ENCODE peak calls at places on chromosome 2, in six cellular contexts. Z is mesendoderm, T is left ventricle myocardium inferior, Y is kidney, V is thyroid gland, W is fibroblast of lung. E is an unnamed sample. For H3K4me1, the result is how much of the 10 kb centered on the place peaks cover.

GRCh38 chr2:113291191-113291590 is 12.5 kb upstream of the PAX8 start:
- DNase-seq in T (no peak), V (peak), Z (peak), W (no peak), Y (peak), E (no peak)

GRCh38 chr2:17538844-17539554 is 1.5 kb upstream of the VSNL1 start:
- DNase-seq in Y (peak), T (peak), Z (peak), V (peak), W (peak), E (peak)

GRCh38 chr2:127392828-127393578 is 5.2 kb upstream of the MAP3K2 start:
- DNase-seq in W (no peak), T (no peak), Z (no peak), Y (no peak), V (no peak), E (no peak)

GRCh38 chr2:7083580-7084509 is 166.6 kb downstream of the RNF144A start:
- DNase-seq in T (no peak), Y (no peak), Z (peak), V (no peak), W (peak), E (no peak)

GRCh38 chr2:227607969-227608368 is 6.7 kb downstream of the SCYGR3 start:
- DNase-seq in V (no peak), Z (no peak), Y (no peak), T (no peak), W (no peak), E (no peak)

GRCh38 chr2:88227446-88227845 is 57.3 kb downstream of the THNSL2 start:
- DNase-seq in Z (peak), W (no peak), T (no peak), V (no peak), Y (no peak), E (no peak)

GRCh38 chr2:69997296-69998184 is 36.1 kb upstream of the ASPRV1 start:
- DNase-seq in Y (peak), T (no peak), Z (peak), W (peak), V (no peak), E (no peak)

GRCh38 chr2:19675003-19675629 is 226.7 kb downstream of the TTC32 start:
- DNase-seq in W (no peak), V (no peak), Y (no peak), Z (peak), T (no peak), E (no peak)

GRCh38 chr2:172009823-172010222 is 10.1 kb downstream of the METAP1D start:
- DNase-seq in Y (no peak), W (no peak), T (no peak), Z (no peak), V (no peak), E (no peak)

GRCh38 chr2:164922119-164922518 is 33.2 kb downstream of the SLC38A11 start:
- DNase-seq in Y (no peak), W (peak), V (no peak), T (no peak), Z (no peak), E (no peak)

GRCh38 chr2:26735096-26735495 is 29.0 kb upstream of the SLC35F6 start:
- DNase-seq in Y (no peak), T (no peak), V (no peak), Z (no peak), W (peak), E (no peak)

GRCh38 chr2:72015281-72015680 is 132.4 kb downstream of the CYP26B1 start:
- DNase-seq in W (peak), Y (no peak), T (no peak), Z (no peak), V (no peak), E (no peak)

GRCh38 chr2:54603796-54604195 is 119.7 kb upstream of the EML6 start:
- DNase-seq in Z (no peak), Y (no peak), V (no peak), T (no peak), W (no peak), E (no peak)
- H3K4me1 ChIP-seq in Z (under half), Y (half or more), V (half or more), T (half or more), W (under half), E (under half)

DNA sequence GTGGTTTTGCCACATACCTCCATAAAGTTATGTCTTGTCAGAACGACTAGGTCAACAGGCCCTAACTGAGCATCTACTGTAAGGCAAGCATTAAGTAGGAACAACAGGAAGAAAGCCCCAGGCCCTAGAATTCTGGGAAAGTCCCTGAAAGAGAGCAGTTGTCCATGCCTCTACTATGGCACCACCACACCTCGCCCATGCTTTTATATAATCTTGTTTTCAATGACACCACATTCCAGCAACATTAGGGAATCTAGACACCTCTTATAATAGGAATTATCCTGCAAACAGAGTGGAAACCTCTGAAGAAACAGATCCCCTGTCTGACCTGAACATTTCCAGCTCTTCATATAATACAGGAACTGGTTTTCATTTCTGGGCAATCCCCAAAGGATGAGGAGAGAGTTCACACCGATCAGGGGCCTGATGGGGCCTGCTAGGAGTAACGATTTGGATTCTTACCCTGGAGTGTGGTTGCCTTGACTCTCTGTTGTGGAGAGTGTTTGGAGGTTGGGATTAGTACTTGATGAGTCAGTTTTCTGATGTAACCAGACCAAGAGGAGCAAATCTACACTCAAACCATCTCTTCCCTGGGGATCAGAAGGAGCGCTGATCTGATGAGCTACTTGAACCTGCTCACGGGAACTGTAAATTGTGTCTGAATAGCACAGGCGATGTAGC is 31.9 kb upstream of the CEP68 start:
- DNase-seq in Y (no peak), W (peak), V (no peak), Z (peak), T (no peak), E (no peak)
- H3K27ac ChIP-seq in Y (no peak), W (no peak), V (no peak), Z (no peak), T (no peak), E (no peak)

DNA sequence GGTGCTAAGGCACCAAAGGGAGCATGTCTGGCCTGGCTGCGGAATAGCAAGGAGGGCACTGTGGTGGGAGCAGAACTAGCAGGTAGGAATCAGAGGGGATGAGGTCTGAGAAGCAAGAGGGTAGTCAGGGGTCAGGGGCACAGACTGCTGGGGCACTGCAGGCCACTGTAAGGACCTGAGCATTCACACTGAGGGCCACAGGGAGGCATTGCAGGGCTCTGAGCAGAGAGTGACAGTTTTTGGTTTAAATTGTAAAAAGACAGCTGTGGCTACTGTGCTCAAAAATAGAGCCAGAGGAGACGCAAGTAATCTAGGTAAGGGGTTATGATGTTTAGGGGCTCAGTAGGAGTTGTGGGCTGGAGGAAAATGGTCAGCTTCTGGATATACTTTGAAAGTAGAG is 41.5 kb downstream of the ARHGAP25 start:
- DNase-seq in T (no peak), V (no peak), Y (no peak), W (no peak), Z (no peak), E (no peak)
- H3K4me1 ChIP-seq in T (half or more), V (under half), Y (under half), W (under half), Z (under half), E (under half)

DNA sequence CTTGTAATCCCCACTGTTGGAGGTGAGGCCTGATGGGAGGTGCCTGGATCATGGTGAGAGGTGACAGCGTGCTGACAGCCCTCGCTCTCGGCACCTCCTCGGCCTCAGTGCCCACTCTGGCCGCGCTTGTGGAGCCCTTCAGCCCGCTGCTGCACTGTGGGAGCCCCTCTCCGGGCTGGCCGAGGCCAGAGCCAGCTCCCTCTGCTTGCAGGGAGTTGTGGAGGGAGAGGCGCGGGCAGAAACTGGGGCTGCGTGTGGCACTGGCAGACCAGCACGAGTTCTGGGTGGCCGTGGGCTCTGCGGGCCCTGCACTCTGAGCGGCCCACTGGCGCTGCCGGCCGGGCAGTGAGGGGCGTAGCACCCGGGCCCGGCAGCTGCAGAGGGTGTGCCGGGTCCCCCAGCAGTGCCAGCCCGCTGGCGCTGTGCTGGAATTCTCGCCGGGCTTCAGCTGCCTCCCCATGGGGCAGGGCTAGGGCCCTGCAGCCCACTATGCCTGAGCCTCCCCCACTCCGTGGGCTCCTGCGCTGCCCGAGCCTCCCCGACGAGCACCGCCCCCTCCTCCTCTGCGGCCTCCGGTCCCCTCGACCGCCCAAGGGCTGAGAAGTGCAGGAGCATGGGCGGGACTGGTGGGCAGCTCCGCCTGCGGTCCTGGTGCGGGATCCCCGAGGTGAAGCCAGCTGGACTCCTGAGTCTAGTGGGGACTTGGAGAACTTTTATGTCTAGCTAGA is 197.1 kb downstream of the SPP2 start:
- DNase-seq in Y (peak), Z (no peak), V (no peak), T (no peak), W (no peak), E (no peak)
- H3K27ac ChIP-seq in Y (no peak), Z (no peak), V (no peak), T (no peak), W (no peak), E (no peak)

GRCh38 chr2:74510272-74510671 is 2.8 kb upstream of the PCGF1 start:
- DNase-seq in V (no peak), T (no peak), Y (no peak), Z (no peak), W (no peak), E (no peak)

GRCh38 chr2:74514368-74515270 is at the start of gene TLX2:
- DNase-seq in V (no peak), Y (peak), T (no peak), Z (no peak), W (no peak), E (no peak)

GRCh38 chr2:74512744-74513604 is 1.3 kb upstream of the TLX2 start:
- DNase-seq in V (no peak), W (no peak), Y (peak), T (no peak), Z (no peak), E (no peak)

GRCh38 chr2:74513605-74514367 is 464 bp upstream of the TLX2 start:
- DNase-seq in W (no peak), Z (no peak), Y (peak), V (no peak), T (no peak), E (no peak)

GRCh38 chr2:74511104-74511989 is 2.9 kb upstream of the TLX2 start:
- DNase-seq in W (peak), V (no peak), T (no peak), Z (no peak), Y (no peak), E (no peak)
- H3K4me1 ChIP-seq in W (under half), V (under half), T (under half), Z (under half), Y (under half), E (under half)

GRCh38 chr2:200736646-200737274 is 75.0 kb upstream of the BZW1 start:
- DNase-seq in V (no peak), W (peak), T (no peak), Z (peak), Y (no peak), E (no peak)
- H3K27ac ChIP-seq in V (no peak), W (no peak), T (no peak), Z (peak), Y (no peak), E (no peak)

GRCh38 chr2:222897898-222898297 is 37.1 kb downstream of the ACSL3 start:
- DNase-seq in W (no peak), V (no peak), Z (no peak), Y (no peak), T (no peak), E (no peak)

GRCh38 chr2:222900354-222900753 is 39.5 kb downstream of the ACSL3 start:
- DNase-seq in V (no peak), Y (no peak), W (peak), Z (no peak), T (no peak), E (no peak)

GRCh38 chr2:222903234-222904220 is 42.7 kb downstream of the ACSL3 start:
- DNase-seq in Z (peak), V (peak), Y (no peak), T (no peak), W (peak), E (peak)

GRCh38 chr2:222902660-222903059 is 41.8 kb downstream of the ACSL3 start:
- DNase-seq in Y (no peak), Z (peak), V (no peak), W (no peak), T (no peak), E (no peak)

DNA sequence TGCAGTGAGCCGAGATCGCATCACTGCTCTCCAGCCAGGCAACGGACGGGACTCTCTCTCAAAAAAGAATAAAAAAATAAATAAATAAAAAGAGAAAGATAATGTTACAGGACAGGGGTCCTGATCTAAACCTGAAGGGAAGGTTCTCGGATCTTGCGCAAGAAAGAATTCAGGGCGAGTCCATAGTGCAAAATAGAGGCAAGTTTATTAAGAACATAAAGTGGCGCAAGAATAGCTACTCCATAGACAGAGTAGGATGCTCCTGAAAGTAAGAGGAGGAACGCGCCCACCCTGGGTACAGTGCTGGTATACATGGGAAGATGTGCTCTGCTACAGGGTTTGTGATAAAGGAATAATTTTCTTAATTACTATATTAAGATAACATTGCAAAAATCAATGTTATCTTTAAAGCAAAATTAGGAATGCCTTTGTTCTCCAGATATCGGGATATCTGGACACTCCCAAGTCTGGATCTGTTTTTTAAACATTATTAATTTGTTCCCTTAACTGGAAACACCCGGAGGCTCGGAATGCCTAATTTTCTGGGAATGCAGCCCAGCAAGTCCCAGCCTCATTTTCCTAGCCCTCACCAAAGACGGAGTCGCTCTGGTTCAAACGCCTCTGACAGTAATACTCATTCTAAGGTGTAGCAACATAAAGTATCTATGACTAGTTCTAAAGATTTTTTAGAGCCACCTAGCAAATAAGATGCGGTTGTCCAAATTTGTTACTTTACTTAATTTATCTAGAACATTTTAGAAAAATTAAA is 38.8 kb downstream of the ACSL3 start:
- DNase-seq in V (no peak), Y (no peak), Z (no peak), T (no peak), W (peak), E (no peak)
- H3K4me1 ChIP-seq in V (under half), Y (under half), Z (under half), T (half or more), W (under half), E (under half)

DNA sequence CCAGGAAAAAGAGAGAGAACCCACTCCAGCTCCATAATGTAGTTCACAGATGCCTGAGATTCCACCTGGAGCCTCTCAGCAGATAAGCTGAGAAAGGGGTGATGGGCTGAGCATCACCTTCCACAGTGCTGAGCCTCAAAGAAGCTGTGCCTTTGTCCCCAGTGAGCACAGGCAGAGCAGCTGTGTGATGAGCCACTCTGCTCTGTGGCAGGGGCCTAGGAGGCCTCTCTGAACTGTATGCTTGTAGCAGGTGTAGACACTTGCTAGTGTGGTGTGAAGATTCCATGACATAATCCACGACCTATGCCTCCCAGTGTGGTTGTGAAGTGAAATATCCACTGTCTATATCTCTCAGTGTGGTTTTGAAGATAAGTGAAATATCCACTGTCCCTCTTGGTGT is 70.4 kb upstream of the MGAT4A start:
- DNase-seq in W (no peak), V (no peak), T (no peak), Z (no peak), Y (no peak), E (no peak)
- H3K27ac ChIP-seq in W (no peak), V (no peak), T (no peak), Z (no peak), Y (no peak), E (no peak)

DNA sequence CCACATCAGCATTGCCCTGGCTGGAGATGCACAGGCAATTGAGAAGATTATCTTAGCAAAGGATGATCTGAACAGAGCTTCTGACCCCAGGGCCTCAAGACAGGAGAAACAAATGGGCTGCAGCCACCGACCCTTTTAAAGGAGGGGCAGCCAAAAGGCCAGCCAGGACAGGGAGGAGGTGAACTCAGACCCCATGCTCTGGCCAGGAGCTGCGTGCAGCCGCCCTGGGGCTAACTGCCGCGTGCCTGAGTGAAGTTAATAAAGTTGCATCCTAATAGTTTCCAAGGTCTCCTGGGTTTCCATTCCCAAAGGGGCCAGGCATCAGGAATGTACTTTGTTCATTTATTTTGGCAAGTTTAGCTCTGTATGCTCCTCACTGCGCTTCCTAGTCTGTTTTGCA is 60.8 kb downstream of the EN1 start:
- DNase-seq in Y (no peak), Z (no peak), T (no peak), W (no peak), V (no peak), E (no peak)
- H3K4me1 ChIP-seq in Y (under half), Z (under half), T (under half), W (under half), V (under half), E (under half)

E was measured in prostate gland.